ENCODE peak calls at places on chromosomes 6 and 20, in six cellular contexts. S, W, O, Q, T and H are unnamed samples.

GRCh38 chr6:27591660-27592059 is 118.8 kb upstream of the ZNF184 start:
- DNase-seq in O (peak; percentile 58), S (no peak), T (no peak), Q (no peak), W (no peak), H (no peak)

GRCh38 chr6:126718600-126719327 is 378.8 kb downstream of the CENPW start:
- DNase-seq in Q (no peak), W (no peak), O (no peak), S (no peak), T (no peak), H (no peak)

GRCh38 chr6:167850792-167851191 is 24.1 kb downstream of the AFDN start:
- DNase-seq in W (no peak), Q (no peak), T (no peak), O (no peak), S (no peak), H (no peak)

GRCh38 chr6:150119256-150119655 is 23.6 kb upstream of the PPP1R14C start:
- DNase-seq in T (no peak), W (no peak), O (no peak), Q (no peak), S (no peak), H (no peak)

GRCh38 chr20:18288748-18289705 is 700 bp downstream of the ZNF133 start:
- DNase-seq in Q (no peak), T (no peak), S (peak; percentile 50), O (no peak), W (peak; percentile 9), H (no peak)

GRCh38 chr6:12570461-12571030 is 146.0 kb upstream of the PHACTR1 start:
- DNase-seq in O (no peak), S (no peak), Q (no peak), T (no peak), W (no peak), H (no peak)

GRCh38 chr6:121590438-121590837 is 155.0 kb downstream of the GJA1 start:
- DNase-seq in T (no peak), O (no peak), Q (no peak), W (no peak), S (no peak), H (no peak)

GRCh38 chr20:17878912-17879602 is 89.5 kb downstream of the SNX5 start:
- DNase-seq in Q (no peak), W (no peak), T (no peak), S (no peak), O (no peak), H (no peak)

GRCh38 chr6:34182751-34183531 is 37.1 kb upstream of the GRM4 start:
- DNase-seq in O (no peak), W (no peak), Q (no peak), S (no peak), T (no peak), H (peak; percentile 31)

GRCh38 chr6:74603676-74604075 is 602.2 kb downstream of the COL12A1 start:
- DNase-seq in T (no peak), S (no peak), W (no peak), Q (no peak), O (no peak), H (no peak)

GRCh38 chr20:10876558-10876957 is 202.8 kb upstream of the JAG1 start:
- DNase-seq in Q (no peak), W (no peak), O (no peak), S (no peak), T (peak; percentile 45), H (no peak)

GRCh38 chr6:165562421-165563090 is 100.5 kb downstream of the PDE10A start:
- DNase-seq in O (no peak), T (no peak), Q (no peak), W (no peak), S (no peak), H (no peak)

GRCh38 chr6:143684484-143684883 is 6.7 kb downstream of the PHACTR2 start:
- DNase-seq in O (no peak), S (no peak), W (no peak), Q (no peak), T (no peak), H (no peak)

GRCh38 chr6:134080171-134080795 is 27.9 kb upstream of the SLC2A12 start:
- DNase-seq in W (no peak), T (no peak), Q (no peak), O (no peak), S (no peak), H (no peak)

GRCh38 chr6:75202676-75203131 is 3.1 kb downstream of the COL12A1 start:
- DNase-seq in O (no peak), S (no peak), T (peak; percentile 21), Q (no peak), W (no peak), H (no peak)

GRCh38 chr6:114403858-114404257 is 61.0 kb upstream of the HS3ST5 start:
- DNase-seq in T (no peak), Q (no peak), O (no peak), S (no peak), W (no peak), H (no peak)
- H3K27ac ChIP-seq in T (no peak overlapping the region), Q (no peak overlapping the region), O (no peak overlapping the region), S (no peak overlapping the region), W (no peak overlapping the region), H (no peak overlapping the region)

GRCh38 chr20:38165966-38166706 is 1.1 kb upstream of the TGM2 start:
- DNase-seq in W (no peak), S (no peak), O (no peak), Q (no peak), T (no peak), H (no peak)

GRCh38 chr20:38165089-38165965 is at the start of gene TGM2:
- DNase-seq in T (no peak), O (peak; percentile 53), S (peak; percentile 90), Q (no peak), W (peak; percentile 72), H (peak; percentile 71)

GRCh38 chr20:38164069-38164468 is 1.0 kb downstream of the TGM2 start:
- DNase-seq in Q (no peak), O (no peak), T (no peak), S (no peak), W (no peak), H (peak; percentile 65)

GRCh38 chr20:38162878-38163875 is 1.9 kb downstream of the TGM2 start:
- DNase-seq in O (no peak), W (no peak), S (no peak), Q (no peak), T (no peak), H (peak; percentile 59)

GRCh38 chr20:38164624-38165088 is 414 bp downstream of the TGM2 start:
- DNase-seq in Q (no peak), S (no peak), W (no peak), T (no peak), O (no peak), H (peak; percentile 33)
- H3K4me1 ChIP-seq in Q (no peaks in the 10 kb centered on the region), S (peaks cover 12% of the 10 kb centered on the region), W (peaks cover 2% of the 10 kb centered on the region), T (peaks cover 36% of the 10 kb centered on the region), O (no peaks in the 10 kb centered on the region), H (peaks cover 4% of the 10 kb centered on the region)

GRCh38 chr6:42453027-42453648 is 1.4 kb upstream of the TRERF1 start:
- DNase-seq in O (peak; percentile 92), W (peak; percentile 84), S (peak; percentile 91), Q (no peak), T (peak; percentile 65), H (peak; percentile 93)

GRCh38 chr6:42452171-42453026 is 673 bp upstream of the TRERF1 start:
- DNase-seq in W (peak; percentile 72), S (peak; percentile 81), T (peak; percentile 41), O (peak; percentile 80), Q (no peak), H (peak; percentile 82)

GRCh38 chr6:42453649-42454427 is 2.1 kb upstream of the TRERF1 start:
- DNase-seq in O (peak; percentile 66), T (peak; percentile 33), W (peak; percentile 37), Q (no peak), S (peak; percentile 63), H (peak; percentile 51)

GRCh38 chr6:42451595-42452170 is at the start of gene TRERF1:
- DNase-seq in O (peak; percentile 83), W (peak; percentile 51), Q (no peak), T (peak; percentile 43), S (peak; percentile 68), H (peak; percentile 76)

GRCh38 chr6:42454428-42454791 is 2.7 kb upstream of the TRERF1 start:
- DNase-seq in S (peak; percentile 65), O (peak; percentile 33), Q (no peak), W (no peak), T (no peak), H (no peak)
- H3K4me3 ChIP-seq in S (peak overlapping the region; percentile 76), O (no peak overlapping the region), Q (peak overlapping the region; percentile 96), W (no peak overlapping the region), T (peak overlapping the region; percentile 73), H (peak overlapping the region; percentile 84)

DNA sequence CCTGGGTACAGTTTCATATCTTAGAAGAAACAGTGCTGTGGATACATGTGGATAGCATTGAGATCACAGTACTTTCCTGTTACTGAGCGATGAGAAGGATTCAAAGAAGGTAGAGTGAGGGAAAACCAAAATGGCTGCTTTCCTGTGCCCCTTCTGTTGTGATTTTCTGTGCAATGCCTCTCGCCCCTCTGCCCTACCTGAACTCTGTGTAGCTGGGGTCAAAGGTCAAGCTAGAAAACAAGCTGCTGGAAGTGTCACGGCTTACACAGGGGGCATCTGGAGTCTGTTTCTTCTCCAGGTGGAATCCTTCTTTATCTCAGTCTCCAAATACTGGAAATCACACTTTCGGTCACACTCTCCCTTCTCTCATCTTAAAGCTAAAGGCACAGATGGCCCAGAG is 27.0 kb upstream of the CCN6 start:
- DNase-seq in T (no peak), S (no peak), W (no peak), O (no peak), Q (no peak), H (no peak)
- H3K27ac ChIP-seq in T (no peak overlapping the region), S (no peak overlapping the region), W (no peak overlapping the region), O (no peak overlapping the region), Q (no peak overlapping the region), H (no peak overlapping the region)

DNA sequence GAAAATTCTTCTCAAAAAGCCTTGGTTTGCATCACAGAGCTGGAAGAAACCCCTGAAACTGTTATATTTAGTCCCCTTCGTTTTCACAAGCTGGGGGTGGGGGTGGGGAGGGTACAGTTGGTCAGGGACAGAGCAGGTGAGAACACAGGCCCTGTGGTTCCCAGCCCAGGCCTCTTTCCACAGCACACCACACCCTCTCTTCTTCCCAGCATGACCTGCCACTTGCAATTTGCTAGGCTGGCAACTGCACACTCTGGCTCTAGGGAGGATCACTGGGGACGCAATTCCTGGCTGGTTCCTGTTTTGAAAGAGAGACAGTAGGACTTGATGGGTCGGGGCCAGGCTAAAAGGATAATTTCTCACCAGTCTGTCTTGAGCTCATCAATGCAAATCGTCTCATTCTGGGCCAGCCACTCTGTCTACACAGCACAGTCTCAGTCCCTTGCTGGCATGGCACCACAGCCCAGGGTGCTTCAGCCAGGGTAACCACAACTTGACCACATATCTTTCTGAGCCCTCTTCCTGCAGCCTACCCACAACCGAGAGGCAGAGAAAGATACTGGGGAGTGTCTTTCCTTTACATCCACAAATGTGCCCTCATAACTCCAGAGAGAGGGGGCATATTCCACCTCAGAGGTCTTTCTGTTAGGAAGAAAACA is 41.6 kb upstream of the EMILIN3 start:
- DNase-seq in T (no peak), Q (no peak), O (no peak), S (no peak), W (no peak), H (no peak)
- H3K4me1 ChIP-seq in T (peaks cover 57% of the 10 kb centered on the region), Q (no peaks in the 10 kb centered on the region), O (no peaks in the 10 kb centered on the region), S (peaks cover 58% of the 10 kb centered on the region), W (peaks cover 9% of the 10 kb centered on the region), H (peaks cover 10% of the 10 kb centered on the region)

DNA sequence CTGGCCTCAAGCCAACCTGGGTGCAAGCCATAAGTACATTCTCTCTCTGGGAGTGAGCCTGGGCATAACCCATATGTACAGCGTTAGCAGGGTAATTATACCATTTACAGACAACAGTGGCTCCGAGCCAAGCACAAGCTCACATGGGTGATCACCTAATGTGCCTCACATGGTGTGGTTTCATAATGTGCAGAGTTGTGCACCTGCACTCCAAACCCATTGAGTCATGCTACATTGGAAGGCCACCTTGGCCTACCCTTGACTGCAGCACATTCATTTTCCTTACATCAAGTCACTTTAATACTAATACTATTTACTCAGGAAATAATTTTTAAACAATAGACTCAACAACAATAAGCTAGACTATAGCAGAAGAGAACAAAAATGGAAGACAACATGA is 194.5 kb upstream of the PLN start:
- DNase-seq in T (no peak), W (no peak), O (no peak), Q (no peak), S (no peak), H (no peak)
- H3K4me3 ChIP-seq in T (no peak overlapping the region), W (no peak overlapping the region), O (no peak overlapping the region), Q (no peak overlapping the region), S (no peak overlapping the region), H (no peak overlapping the region)